ENCODE peak calls at places on chromosomes 5 and 9, in seven cellular contexts. U is SK-N-SH, B is HCT116, J is HepG2, C is H1, K is GM12878, F is K562. Q is an unnamed sample.

GRCh38 chr5:96795626-96796025 is 12.1 kb downstream of the ERAP1 start:
- DNase-seq in U (no peak), B (no peak), J (no peak), C (no peak), K (no peak), F (no peak), Q (no peak)

GRCh38 chr5:16673241-16673998 is 56.6 kb upstream of the RETREG1 start:
- DNase-seq in U (no peak), B (no peak), J (no peak), C (no peak), K (no peak), F (no peak), Q (no peak)

GRCh38 chr9:32954642-32955041 is 46.8 kb downstream of the APTX start:
- DNase-seq in U (peak), B (no peak), J (peak), C (no peak), K (no peak), F (no peak), Q (no peak)

GRCh38 chr5:135662683-135663082 is 83.9 kb upstream of the CXCL14 start:
- DNase-seq in U (no peak), B (no peak), J (no peak), C (no peak), K (no peak), F (no peak), Q (no peak)

GRCh38 chr5:135245521-135246499 is 153.2 kb downstream of the MACROH2A1 start:
- DNase-seq in U (no peak), B (no peak), J (no peak), C (no peak), K (no peak), F (peak), Q (no peak)

GRCh38 chr9:15160673-15161072 is 146.3 kb downstream of the TTC39B start:
- DNase-seq in U (no peak), B (no peak), J (no peak), C (no peak), K (no peak), F (no peak), Q (no peak)

GRCh38 chr5:61882901-61883500 is 423.0 kb upstream of the KIF2A start:
- DNase-seq in U (no peak), B (no peak), J (no peak), C (no peak), K (no peak), F (no peak), Q (no peak)

GRCh38 chr9:135555910-135556309 is 5.6 kb upstream of the PAEP start:
- DNase-seq in U (no peak), B (no peak), J (no peak), C (no peak), K (no peak), F (no peak), Q (no peak)

GRCh38 chr9:19381656-19382055 is 1.6 kb upstream of the RPS6 start:
- DNase-seq in U (no peak), B (no peak), J (no peak), C (no peak), K (no peak), F (no peak), Q (no peak)

GRCh38 chr9:105502276-105502675 is 54.4 kb downstream of the FSD1L start:
- DNase-seq in U (no peak), B (no peak), J (no peak), C (no peak), K (no peak), F (no peak), Q (no peak)

GRCh38 chr9:105507096-105507495 is 50.8 kb upstream of the FKTN start:
- DNase-seq in U (no peak), B (no peak), J (peak), C (no peak), K (no peak), F (no peak), Q (no peak)

GRCh38 chr9:105500108-105500766 is 52.4 kb downstream of the FSD1L start:
- DNase-seq in U (no peak), B (no peak), J (no peak), C (no peak), K (peak), F (no peak), Q (no peak)

GRCh38 chr9:105501414-105501813 is 53.6 kb downstream of the FSD1L start:
- DNase-seq in U (no peak), B (no peak), J (no peak), C (no peak), K (no peak), F (no peak), Q (no peak)

DNA sequence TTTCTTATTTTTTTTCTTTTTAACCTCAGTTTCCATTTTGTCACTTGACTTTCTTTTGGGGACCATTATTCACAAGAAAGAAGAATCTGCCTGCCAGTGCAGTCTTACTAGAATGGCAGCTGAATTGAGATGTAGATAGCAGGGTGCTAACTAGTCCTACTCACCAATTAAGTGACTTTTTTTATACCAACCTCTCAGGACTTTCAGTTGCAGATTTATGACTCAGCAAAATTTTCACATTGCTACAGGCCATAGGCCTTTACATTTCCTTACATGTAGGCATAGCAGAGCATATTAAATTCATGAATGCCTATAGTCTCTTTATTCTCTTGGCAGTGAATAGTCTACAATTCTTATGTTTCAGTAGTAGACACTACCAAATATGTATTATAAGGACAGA is 54.1 kb upstream of the FKTN start:
- DNase-seq in U (no peak), B (no peak), J (no peak), C (no peak), K (peak), F (peak), Q (no peak)
- TF ChIP-seq JUND in U (no peak), B (no peak), J (no peak), C (no peak), K (no peak), F (no peak), Q (no peak)

DNA sequence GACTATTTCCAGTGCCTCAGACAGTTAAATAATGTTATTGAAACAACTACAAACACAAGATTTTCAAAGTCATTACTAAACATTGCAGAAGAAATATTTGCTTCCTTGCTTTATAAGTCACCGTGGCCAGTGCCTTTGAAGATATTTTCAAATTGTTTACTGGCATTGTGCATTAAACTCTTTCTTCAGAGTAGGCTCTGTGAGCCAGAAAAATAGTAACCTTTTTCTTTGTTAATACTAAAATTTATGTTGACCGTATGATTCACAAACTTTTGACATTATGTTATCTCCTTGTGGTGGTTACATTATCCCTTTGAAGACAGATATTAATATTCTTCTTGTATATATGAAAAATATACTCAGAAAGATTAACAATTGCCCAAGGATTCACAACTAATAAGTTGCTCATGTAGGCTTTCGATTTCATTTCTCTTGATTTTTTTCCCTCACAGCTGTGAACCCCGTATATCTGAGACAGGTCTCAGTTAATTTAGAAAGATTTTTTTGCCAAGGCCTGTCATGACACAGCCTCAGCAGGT is 140.1 kb downstream of the NR3C1 start:
- DNase-seq in U (no peak), B (no peak), J (no peak), C (no peak), K (no peak), F (no peak), Q (no peak)
- TF ChIP-seq JUND in U (no peak), B (no peak), J (no peak), C (no peak), K (no peak), F (no peak), Q (no peak)

GRCh38 chr9:83199240-83199639 is 136.3 kb upstream of the RASEF start:
- DNase-seq in U (peak), B (peak), J (peak), C (no peak), K (no peak), F (no peak), Q (peak)
- TF ChIP-seq JUND in U (no peak), B (no peak), J (no peak), C (no peak), K (no peak), F (no peak), Q (no peak)

DNA sequence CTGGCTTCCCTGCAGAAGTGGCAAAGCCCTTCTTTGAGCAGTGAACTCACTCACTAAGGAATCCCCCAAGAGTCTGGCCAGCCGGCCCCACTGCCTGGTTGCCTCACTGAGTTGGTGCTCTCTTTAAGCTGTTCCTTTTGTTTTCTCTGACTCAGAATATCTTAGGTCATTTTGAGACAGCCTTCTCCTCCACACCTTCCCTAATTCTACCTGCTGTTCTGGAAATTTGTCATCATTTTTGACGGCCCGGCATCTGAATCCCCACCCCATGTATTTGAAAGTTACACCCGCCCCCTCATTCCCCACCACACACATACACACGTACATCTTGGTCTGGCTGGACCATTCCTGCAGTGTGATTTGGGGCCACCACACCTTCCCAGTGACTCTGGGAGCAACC is 41.8 kb downstream of the FGF1 start:
- DNase-seq in U (no peak), B (no peak), J (no peak), C (no peak), K (no peak), F (no peak), Q (no peak)
- TF ChIP-seq JUND in U (no peak), B (no peak), J (no peak), C (no peak), K (no peak), F (no peak), Q (no peak)

GRCh38 chr5:53874409-53874808 is 314.0 kb downstream of the NDUFS4 start:
- DNase-seq in U (peak), B (no peak), J (no peak), C (no peak), K (no peak), F (peak), Q (no peak)
- TF ChIP-seq JUND in U (no peak), B (no peak), J (no peak), C (no peak), K (no peak), F (no peak), Q (no peak)

GRCh38 chr5:6730407-6730806 is 17.2 kb downstream of the TENT4A start:
- DNase-seq in U (no peak), B (no peak), J (no peak), C (no peak), K (no peak), F (no peak), Q (no peak)

GRCh38 chr5:6730807-6731206 is 17.6 kb downstream of the TENT4A start:
- DNase-seq in U (no peak), B (no peak), J (no peak), C (no peak), K (no peak), F (no peak), Q (no peak)

GRCh38 chr5:6728011-6728794 is 15.0 kb downstream of the TENT4A start:
- DNase-seq in U (peak), B (no peak), J (no peak), C (no peak), K (no peak), F (no peak), Q (no peak)

GRCh38 chr5:6728795-6729183 is 15.6 kb downstream of the TENT4A start:
- DNase-seq in U (no peak), B (no peak), J (no peak), C (no peak), K (no peak), F (no peak), Q (no peak)

DNA sequence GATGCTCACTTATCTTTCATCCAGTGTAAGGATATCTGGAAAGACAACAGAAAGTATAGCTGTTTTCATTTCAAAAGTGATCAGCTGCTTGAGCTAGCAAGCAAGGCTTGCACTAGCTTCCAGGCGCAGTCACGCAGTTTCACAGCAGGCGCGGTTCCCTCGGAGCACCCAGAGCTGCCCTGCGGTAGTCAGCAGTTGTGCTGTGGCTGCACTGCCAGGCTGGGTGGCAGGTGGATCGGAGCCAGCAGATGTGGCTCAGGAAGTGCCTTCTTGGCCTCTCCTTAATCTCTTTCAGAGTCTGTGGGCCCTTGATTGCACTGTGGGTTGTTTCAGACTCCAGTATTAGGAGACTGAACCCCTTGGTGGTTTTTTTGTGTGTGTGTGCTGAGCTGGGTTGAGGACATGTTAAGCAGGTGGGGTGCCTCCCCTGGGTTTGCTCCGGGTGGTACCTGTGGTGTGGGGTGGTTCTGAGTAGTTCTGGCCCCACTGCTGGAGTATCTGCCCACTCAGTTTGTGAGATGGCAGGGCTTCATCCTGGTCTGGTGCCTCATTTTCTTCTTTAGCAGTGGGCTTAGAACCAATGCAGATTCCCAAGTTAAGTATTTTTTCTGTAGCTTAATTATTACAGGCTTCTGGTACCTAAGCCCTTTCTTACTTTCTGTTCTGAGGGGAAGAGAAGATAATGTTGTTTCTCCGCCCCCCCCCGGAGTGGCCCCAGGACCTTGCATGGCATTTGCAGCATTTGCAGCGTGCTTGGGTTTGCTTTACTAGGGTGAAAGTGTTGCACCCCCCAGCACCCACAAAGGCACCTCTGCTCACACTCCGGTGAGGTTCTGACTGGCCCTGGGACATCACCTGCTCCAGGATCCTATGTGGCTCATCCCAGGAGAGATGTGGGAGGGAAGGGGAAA is 16.4 kb downstream of the TENT4A start:
- DNase-seq in U (no peak), B (no peak), J (no peak), C (no peak), K (no peak), F (no peak), Q (no peak)
- TF ChIP-seq JUND in U (no peak), B (no peak), J (no peak), C (no peak), K (no peak), F (no peak), Q (no peak)

GRCh38 chr5:151598556-151598955 is 7.4 kb upstream of the FAT2 start:
- DNase-seq in U (no peak), B (no peak), J (no peak), C (no peak), K (no peak), F (no peak), Q (no peak)

GRCh38 chr5:151598984-151599383 is 7.9 kb upstream of the FAT2 start:
- DNase-seq in U (no peak), B (no peak), J (no peak), C (no peak), K (no peak), F (no peak), Q (peak)

GRCh38 chr5:151595411-151595826 is 4.3 kb upstream of the FAT2 start:
- DNase-seq in U (no peak), B (no peak), J (no peak), C (no peak), K (no peak), F (no peak), Q (no peak)

GRCh38 chr5:151597749-151598148 is 6.6 kb upstream of the FAT2 start:
- DNase-seq in U (no peak), B (no peak), J (no peak), C (no peak), K (no peak), F (no peak), Q (no peak)

GRCh38 chr5:151596839-151597539 is 5.9 kb upstream of the FAT2 start:
- DNase-seq in U (no peak), B (no peak), J (peak), C (no peak), K (no peak), F (no peak), Q (peak)
- TF ChIP-seq JUND in U (no peak), B (no peak), J (no peak), C (no peak), K (no peak), F (no peak), Q (no peak)

GRCh38 chr9:110340306-110340705 is 2.6 kb upstream of the TXNDC8 start:
- DNase-seq in U (no peak), B (peak), J (peak), C (no peak), K (no peak), F (peak), Q (peak)
- TF ChIP-seq JUND in U (no peak), B (no peak), J (no peak), C (no peak), K (no peak), F (no peak), Q (no peak)